ENCODE peak calls at places on chromosome 12, in ten cellular contexts. Z is GM20000; H is substantia nigra; X is effector memory CD4-positive, alpha-beta T cell; B is cardiac muscle cell; E is SHP77; N is hypothalamus; C is small intestine; I is HCEC 1CT; V is psoas muscle. A is an unnamed sample.

GRCh38 chr12:25960176-25960575 is 1.7 kb downstream of the RASSF8 start:
- DNase-seq in V (no peak), Z (no peak), B (peak; percentile 57), C (no peak), E (no peak), H (peak; percentile 14), I (peak; percentile 48), X (no peak), N (no peak), A (peak; percentile 31)

GRCh38 chr12:50314629-50315312 is 31.5 kb upstream of the LIMA1 start:
- DNase-seq in I (peak; percentile 49), E (peak; percentile 28), V (no peak), B (peak; percentile 82), X (no peak), Z (peak; percentile 65), N (no peak), H (no peak), C (no peak), A (peak; percentile 68)

GRCh38 chr12:5588231-5588995 is 156.5 kb downstream of the NTF3 start:
- DNase-seq in B (peak; percentile 18), Z (no peak), H (no peak), N (no peak), I (no peak), E (no peak), X (no peak), V (no peak), C (no peak), A (no peak)

GRCh38 chr12:15179672-15180071 is 41.5 kb downstream of the RERG start:
- DNase-seq in X (no peak), E (no peak), C (no peak), N (no peak), I (peak; percentile 62), B (no peak), V (no peak), Z (no peak), H (no peak), A (no peak)

GRCh38 chr12:50971946-50972345 is 19.6 kb downstream of the HIGD1C start:
- DNase-seq in X (no peak), C (no peak), H (no peak), Z (no peak), B (peak; percentile 44), N (no peak), I (peak; percentile 55), E (no peak), V (no peak), A (no peak)

GRCh38 chr12:54941659-54942058 is 42.9 kb downstream of the TESPA1 start:
- DNase-seq in C (no peak), X (no peak), I (no peak), E (no peak), Z (no peak), B (no peak), N (peak; percentile 27), H (no peak), V (no peak), A (no peak)

GRCh38 chr12:119807380-119807779 is 69.7 kb downstream of the CIT start:
- DNase-seq in H (no peak), B (no peak), Z (no peak), C (no peak), V (no peak), N (no peak), I (no peak), X (no peak), E (peak; percentile 11), A (no peak)

GRCh38 chr12:74408601-74409166 is 129.0 kb upstream of the ATXN7L3B start:
- DNase-seq in X (no peak), C (no peak), H (no peak), B (no peak), E (no peak), Z (no peak), I (no peak), N (no peak), V (no peak), A (no peak)

GRCh38 chr12:65171870-65172269 is 2.5 kb downstream of the LEMD3 start:
- DNase-seq in B (peak; percentile 3), I (peak; percentile 5), Z (peak; percentile 28), H (no peak), X (no peak), C (no peak), V (no peak), N (no peak), E (no peak), A (no peak)

GRCh38 chr12:41277019-41277770 is 89.1 kb downstream of the PDZRN4 start:
- DNase-seq in C (peak; percentile 5), X (no peak), Z (peak; percentile 29), E (peak; percentile 19), V (no peak), I (peak; percentile 34), N (peak; percentile 14), H (no peak), B (peak; percentile 69), A (peak; percentile 59)

GRCh38 chr12:99647453-99647852 is at the start of gene GARIN6:
- DNase-seq in B (no peak), H (no peak), I (no peak), V (no peak), Z (no peak), C (no peak), X (no peak), E (no peak), N (no peak), A (no peak)

A was measured in SK-N-DZ.